ENCODE peak calls at places on chromosomes 4 and X, in ten cellular contexts. R, G, Y, H, L, D, F, U, X and T are unnamed samples. For H3K4me1, the result is how much of the 10 kb centered on the place peaks cover.

GRCh38 chrX:39813631-39814246 is 284.0 kb downstream of the BCOR start:
- DNase-seq in F (no peak), D (no peak), L (no peak), U (peak), X (peak), R (peak), G (peak), H (peak), Y (no peak), T (no peak)

GRCh38 chrX:50736651-50737050 is 77.3 kb downstream of the SHROOM4 start:
- DNase-seq in G (no peak), H (no peak), X (no peak), D (no peak), F (no peak), L (no peak), Y (no peak), U (no peak), R (no peak), T (no peak)

GRCh38 chrX:22314692-22315091 is 42.0 kb downstream of the CBLL2 start:
- DNase-seq in D (no peak), U (peak), Y (peak), G (peak), R (peak), H (no peak), L (no peak), F (no peak), X (no peak), T (no peak)

GRCh38 chr4:55742655-55743191 is 76.9 kb upstream of the EXOC1L start:
- DNase-seq in R (no peak), Y (no peak), H (no peak), X (no peak), F (no peak), L (no peak), D (no peak), U (no peak), G (peak), T (no peak)

GRCh38 chrX:125203379-125203736 is 116.3 kb upstream of the TEX13C start:
- DNase-seq in X (no peak), L (no peak), U (no peak), G (no peak), Y (peak), H (no peak), F (no peak), R (no peak), D (no peak), T (no peak)

GRCh38 chr4:5932021-5932553 is 39.2 kb upstream of the CRMP1 start:
- DNase-seq in H (no peak), R (no peak), F (no peak), Y (no peak), L (no peak), X (no peak), D (no peak), U (no peak), G (no peak), T (no peak)

GRCh38 chr4:58313444-58313843 is 1203.3 kb upstream of the IGFBP7 start:
- DNase-seq in G (no peak), L (no peak), X (no peak), H (no peak), F (no peak), Y (no peak), D (no peak), U (no peak), R (no peak), T (no peak)

GRCh38 chr4:100548209-100548579 is 30.4 kb upstream of the EMCN start:
- DNase-seq in U (no peak), R (no peak), G (no peak), L (no peak), Y (no peak), H (no peak), X (no peak), F (no peak), D (no peak), T (no peak)

GRCh38 chrX:119228506-119229290 is 7.4 kb upstream of the PGRMC1 start:
- DNase-seq in X (no peak), F (no peak), U (peak), H (no peak), L (no peak), G (peak), D (no peak), R (no peak), Y (no peak), T (no peak)

GRCh38 chr4:54668031-54668611 is 10.4 kb downstream of the KIT start:
- DNase-seq in D (no peak), F (no peak), Y (no peak), L (no peak), U (no peak), G (no peak), H (no peak), X (no peak), R (no peak), T (no peak)

GRCh38 chr4:166415749-166416148 is 542.7 kb downstream of the TLL1 start:
- DNase-seq in X (no peak), Y (no peak), R (no peak), H (no peak), D (no peak), U (no peak), F (no peak), G (no peak), L (no peak), T (no peak)

GRCh38 chrX:56798866-56799864 is 70.1 kb downstream of the NBDY start:
- DNase-seq in X (peak), U (no peak), Y (no peak), L (peak), H (no peak), R (peak), F (no peak), G (no peak), D (peak), T (no peak)

GRCh38 chr4:28225005-28225404 is 1364.4 kb downstream of the STIM2 start:
- DNase-seq in R (no peak), D (no peak), H (no peak), Y (peak), X (no peak), G (peak), L (no peak), F (peak), U (peak), T (no peak)

GRCh38 chr4:84917087-84917821 is 49.2 kb downstream of the WDFY3 start:
- DNase-seq in U (no peak), D (no peak), R (no peak), F (no peak), Y (no peak), H (peak), G (no peak), L (no peak), X (no peak), T (no peak)

GRCh38 chrX:23118163-23118562 is 118.4 kb downstream of the DDX53 start:
- DNase-seq in H (no peak), F (no peak), G (no peak), D (no peak), L (no peak), X (no peak), U (no peak), Y (no peak), R (no peak), T (no peak)

GRCh38 chr4:80197601-80198444 is 520 bp downstream of the PRDM8 start:
- DNase-seq in G (peak), Y (peak), R (no peak), L (no peak), X (peak), F (no peak), H (peak), D (no peak), U (no peak), T (no peak)

GRCh38 chr4:98673978-98674377 is 15.6 kb upstream of the TSPAN5 start:
- DNase-seq in Y (no peak), G (peak), U (no peak), L (no peak), R (no peak), X (no peak), F (no peak), H (no peak), D (no peak), T (no peak)

GRCh38 chrX:133413218-133413925 is 1.9 kb downstream of the GPC4 start:
- DNase-seq in X (no peak), R (peak), L (no peak), F (no peak), G (no peak), Y (peak), H (peak), D (no peak), U (no peak), T (no peak)

GRCh38 chr4:152614337-152614736 is 65.5 kb downstream of the TMEM154 start:
- DNase-seq in L (peak), D (no peak), Y (no peak), R (no peak), G (no peak), F (no peak), X (no peak), U (no peak), H (no peak), T (no peak)

GRCh38 chr4:173009129-173009823 is 159.3 kb upstream of the GALNT7 start:
- DNase-seq in Y (no peak), X (no peak), U (no peak), F (no peak), R (no peak), D (no peak), G (peak), L (no peak), H (no peak), T (no peak)

GRCh38 chrX:114508836-114509235 is 75.0 kb upstream of the HTR2C start:
- DNase-seq in F (no peak), R (no peak), Y (no peak), X (no peak), H (no peak), G (no peak), U (no peak), L (no peak), D (no peak), T (no peak)

GRCh38 chrX:9807355-9808182 is 21.3 kb downstream of the SHROOM2 start:
- DNase-seq in Y (peak), F (no peak), L (no peak), X (peak), D (no peak), R (no peak), G (no peak), U (peak), H (no peak), T (no peak)

GRCh38 chr4:93960916-93961315 is 132.4 kb downstream of the ATOH1 start:
- DNase-seq in Y (no peak), F (no peak), H (no peak), U (no peak), L (no peak), D (no peak), R (no peak), X (no peak), G (no peak), T (no peak)

GRCh38 chrX:11704725-11705495 is 39.2 kb upstream of the ARHGAP6 start:
- DNase-seq in U (no peak), H (no peak), G (peak), F (no peak), Y (no peak), X (no peak), D (no peak), R (no peak), L (no peak), T (no peak)

GRCh38 chr4:165009493-165010227 is 22.1 kb upstream of the TRIM60 start:
- DNase-seq in F (no peak), U (no peak), H (no peak), D (no peak), X (no peak), R (no peak), G (no peak), Y (no peak), L (no peak), T (no peak)

GRCh38 chrX:47247206-47247998 is 14.6 kb downstream of the USP11 start:
- DNase-seq in D (no peak), L (no peak), F (no peak), G (peak), Y (no peak), H (no peak), X (peak), R (no peak), U (peak), T (no peak)

GRCh38 chrX:31715675-31716074 is 643.8 kb upstream of the FTHL17 start:
- DNase-seq in X (no peak), L (no peak), R (no peak), D (no peak), Y (no peak), U (no peak), G (peak), H (no peak), F (no peak), T (no peak)

GRCh38 chr4:173074501-173074946 is 94.1 kb upstream of the GALNT7 start:
- DNase-seq in G (peak), X (no peak), R (peak), F (no peak), D (no peak), H (no peak), U (peak), L (no peak), Y (no peak), T (no peak)

GRCh38 chr4:31043382-31044062 is 323.4 kb downstream of the PCDH7 start:
- DNase-seq in R (no peak), U (no peak), Y (no peak), F (no peak), G (no peak), X (no peak), L (no peak), D (no peak), H (no peak), T (no peak)

GRCh38 chrX:12497832-12498591 is 293.2 kb upstream of the PRPS2 start:
- DNase-seq in Y (peak), F (peak), X (no peak), R (no peak), D (no peak), H (peak), G (no peak), L (no peak), U (no peak), T (no peak)

GRCh38 chr4:30726090-30726668 is 6.0 kb downstream of the PCDH7 start:
- DNase-seq in H (no peak), F (no peak), R (no peak), Y (no peak), X (no peak), G (no peak), U (no peak), D (no peak), L (no peak), T (no peak)

GRCh38 chr4:157854819-157855218 is 318.0 kb downstream of the GASK1B start:
- DNase-seq in Y (no peak), L (no peak), H (no peak), U (no peak), R (no peak), D (no peak), X (no peak), F (no peak), G (no peak), T (no peak)
- H3K4me3 ChIP-seq in Y (no peak), L (no peak), H (no peak), U (no peak), R (no peak), D (no peak), X (no peak), F (no peak), G (no peak), T (no peak)

GRCh38 chrX:387729-388128 is 1.0 kb upstream of the PPP2R3B start:
- DNase-seq in L (no peak), R (no peak), G (no peak), H (peak), D (no peak), Y (no peak), X (peak), F (no peak), U (no peak), T (no peak)

GRCh38 chrX:384861-385260 is 1.8 kb downstream of the PPP2R3B start:
- DNase-seq in F (no peak), L (no peak), X (no peak), H (peak), U (no peak), R (no peak), D (no peak), G (no peak), Y (no peak), T (no peak)

GRCh38 chrX:386768-387575 is at the start of gene PPP2R3B:
- DNase-seq in F (peak), U (peak), R (peak), L (peak), X (peak), D (peak), Y (peak), H (peak), G (peak), T (peak)

GRCh38 chrX:389021-389441 is 2.3 kb upstream of the PPP2R3B start:
- DNase-seq in Y (no peak), H (peak), G (no peak), L (no peak), D (no peak), R (no peak), X (peak), U (no peak), F (no peak), T (no peak)

GRCh38 chrX:386239-386767 is 404 bp downstream of the PPP2R3B start:
- DNase-seq in U (no peak), G (no peak), X (peak), R (no peak), F (peak), H (peak), D (no peak), L (no peak), Y (no peak), T (no peak)
- H3K27ac ChIP-seq in U (peak), G (no peak), X (peak), R (peak), F (peak), H (no peak), D (peak), L (peak), Y (peak), T (peak)

DNA sequence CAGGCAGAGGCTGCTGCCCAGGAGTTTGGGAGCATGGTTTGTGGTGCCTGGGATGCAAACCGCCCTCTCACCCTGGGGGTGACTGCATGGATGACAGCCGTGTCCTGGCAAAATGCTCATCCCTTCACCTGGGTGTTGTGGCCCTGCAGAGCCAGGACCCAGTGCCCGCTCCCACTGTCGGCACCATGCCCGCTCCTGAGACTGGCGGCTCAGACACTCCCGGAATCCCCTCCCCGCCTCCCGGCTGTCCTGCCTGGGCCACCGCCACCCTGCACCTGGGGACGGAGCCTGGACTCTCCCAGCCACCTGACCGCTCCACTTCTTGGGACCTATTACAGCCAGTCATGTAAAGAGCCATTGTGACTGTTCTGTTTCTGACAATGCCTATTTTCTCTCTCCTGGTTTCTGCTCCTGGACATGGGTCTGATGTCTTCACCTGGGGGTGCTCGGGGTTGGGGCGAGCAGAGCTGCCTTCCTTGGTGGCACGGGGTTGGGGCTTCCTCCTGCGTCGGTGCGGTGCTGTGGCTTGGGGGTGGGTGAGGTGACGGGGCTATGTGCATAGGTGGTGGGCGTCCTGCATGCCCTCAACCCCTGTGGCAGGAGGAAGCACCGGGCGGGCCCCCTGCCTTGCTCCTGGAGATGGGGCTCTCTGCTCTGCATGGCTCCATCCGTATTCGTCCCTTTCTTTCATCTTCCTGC is 30.9 kb downstream of the LRPAP1 start:
- DNase-seq in H (peak), U (no peak), Y (no peak), R (no peak), L (no peak), D (no peak), X (no peak), F (no peak), G (no peak), T (no peak)
- H3K4me1 ChIP-seq in H (under half), U (under half), Y (under half), R (under half), L (under half), D (under half), X (under half), F (under half), G (under half), T (under half)

GRCh38 chr4:153758688-153759406 is 977 bp downstream of the RNF175 start:
- DNase-seq in G (no peak), X (no peak), U (no peak), L (no peak), Y (no peak), D (no peak), R (no peak), H (no peak), F (no peak), T (no peak)
- H3K4me3 ChIP-seq in G (peak), X (peak), U (no peak), L (no peak), Y (peak), D (peak), R (no peak), H (peak), F (no peak), T (no peak)

GRCh38 chr4:105751718-105752299 is 43.2 kb downstream of the GSTCD start:
- DNase-seq in F (no peak), G (no peak), H (no peak), X (no peak), L (no peak), R (no peak), D (no peak), Y (no peak), U (no peak), T (no peak)
- H3K27ac ChIP-seq in F (no peak), G (no peak), H (no peak), X (no peak), L (no peak), R (no peak), D (no peak), Y (no peak), U (no peak), T (no peak)

DNA sequence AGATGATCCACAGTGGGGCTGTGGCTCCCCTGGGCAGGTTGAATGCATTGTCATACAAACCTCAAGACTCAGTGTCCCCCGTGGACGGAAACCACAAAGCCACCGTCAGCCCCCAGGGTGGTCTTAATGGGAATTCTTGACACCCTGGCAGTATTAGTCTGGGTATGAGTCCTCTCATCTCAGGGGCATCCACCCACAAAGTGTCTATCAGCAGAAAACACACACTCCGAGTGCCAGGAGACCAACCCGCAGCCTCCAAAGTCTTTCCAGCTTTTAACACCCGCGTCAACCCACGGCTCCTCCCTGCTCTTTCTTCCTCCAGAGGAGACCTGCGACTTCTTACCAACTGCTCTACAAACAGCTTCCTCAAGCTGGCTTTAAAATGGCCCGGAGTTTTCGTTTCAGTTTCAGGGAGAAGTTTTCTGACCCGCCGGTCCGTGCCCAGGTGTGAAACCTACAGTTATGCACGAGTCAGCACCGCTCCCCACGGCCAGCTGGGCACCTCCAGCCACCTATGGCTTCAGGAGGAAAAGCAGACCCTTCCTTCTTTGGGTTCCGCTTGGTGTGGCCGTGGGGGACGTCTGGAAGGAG is 14.4 kb upstream of the ASMTL start:
- DNase-seq in H (peak), Y (no peak), F (peak), D (peak), U (no peak), G (no peak), R (no peak), X (peak), L (peak), T (no peak)
- H3K4me1 ChIP-seq in H (under half), Y (under half), F (half or more), D (half or more), U (under half), G (under half), R (under half), X (half or more), L (under half), T (half or more)